ENCODE peak calls at places on chromosome 5, in four cellular contexts. One of them, this sample, is unnamed.

GRCh38 chr5:173056783-173057061 is 570 bp downstream of the CREBRF start:
- DNase-seq in HS-5: no peak
- DNase-seq in A172: no peak
- DNase-seq in NCI-H1092: peak
- DNase-seq in this sample: no peak

GRCh38 chr5:175689147-175689991 is 31.5 kb downstream of the HRH2 start:
- DNase-seq in HS-5: peak
- DNase-seq in A172: peak
- DNase-seq in NCI-H1092: no peak
- DNase-seq in this sample: peak

GRCh38 chr5:82509726-82510125 is 231.6 kb upstream of the RPS23 start:
- DNase-seq in HS-5: no peak
- DNase-seq in A172: no peak
- DNase-seq in NCI-H1092: no peak
- DNase-seq in this sample: no peak

GRCh38 chr5:68544091-68544655 is 328.6 kb downstream of the PIK3R1 start:
- DNase-seq in HS-5: no peak
- DNase-seq in A172: no peak
- DNase-seq in NCI-H1092: no peak
- DNase-seq in this sample: peak

GRCh38 chr5:126376443-126376842 is 46.8 kb upstream of the GRAMD2B start:
- DNase-seq in HS-5: no peak
- DNase-seq in A172: no peak
- DNase-seq in NCI-H1092: no peak
- DNase-seq in this sample: no peak

GRCh38 chr5:167642779-167643517 is 648.5 kb upstream of the WWC1 start:
- DNase-seq in HS-5: peak
- DNase-seq in A172: peak
- DNase-seq in NCI-H1092: no peak
- DNase-seq in this sample: peak

GRCh38 chr5:79875230-79875629 is 115.8 kb downstream of the MTX3 start:
- DNase-seq in HS-5: no peak
- DNase-seq in A172: no peak
- DNase-seq in NCI-H1092: no peak
- DNase-seq in this sample: no peak

GRCh38 chr5:3381206-3381825 is 214.3 kb upstream of the IRX1 start:
- DNase-seq in HS-5: no peak
- DNase-seq in A172: no peak
- DNase-seq in NCI-H1092: no peak
- DNase-seq in this sample: no peak

GRCh38 chr5:136620016-136620419 is 254.7 kb upstream of the TRPC7 start:
- DNase-seq in HS-5: peak
- DNase-seq in A172: peak
- DNase-seq in NCI-H1092: no peak
- DNase-seq in this sample: peak